ENCODE peak calls at places on chromosomes 16 and 17, in eight cellular contexts. Z, N, M, K, X, S, B and P are unnamed samples.

GRCh38 chr17:44010966-44011647 is 3.7 kb downstream of the TMEM101 start:
- DNase-seq in S (peak; percentile 73), B (peak; percentile 47), K (no peak), M (no peak), N (no peak), Z (no peak), X (no peak), P (no peak)

GRCh38 chr16:71412270-71413160 is 29.3 kb downstream of the TLE7 start:
- DNase-seq in X (peak; percentile 71), K (peak; percentile 54), M (peak; percentile 60), B (peak; percentile 39), N (peak; percentile 77), S (peak; percentile 78), Z (peak; percentile 72), P (peak; percentile 94)

GRCh38 chr16:48029768-48030167 is 126.0 kb downstream of the ABCC12 start:
- DNase-seq in K (no peak), S (no peak), M (no peak), B (no peak), Z (no peak), X (no peak), N (no peak), P (no peak)

GRCh38 chr17:1712271-1712670 is 2.1 kb upstream of the TLCD2 start:
- DNase-seq in N (no peak), Z (no peak), K (no peak), B (no peak), M (peak; percentile 39), X (no peak), S (no peak), P (no peak)

GRCh38 chr16:87812200-87812656 is 46.4 kb upstream of the KLHDC4 start:
- DNase-seq in B (no peak), M (no peak), S (no peak), N (no peak), X (no peak), Z (no peak), K (no peak), P (no peak)

GRCh38 chr16:85386467-85387170 is 226.5 kb upstream of the GSE1 start:
- DNase-seq in S (peak; percentile 29), K (no peak), N (no peak), M (peak; percentile 35), B (no peak), X (no peak), Z (no peak), P (no peak)

GRCh38 chr16:55655709-55656694 is at the start of gene SLC6A2:
- DNase-seq in B (peak; percentile 61), N (no peak), X (no peak), Z (no peak), M (peak; percentile 60), S (no peak), K (no peak), P (no peak)

GRCh38 chr16:4375717-4376116 is 4.1 kb downstream of the VASN start:
- DNase-seq in X (no peak), B (peak; percentile 37), N (no peak), K (no peak), S (no peak), M (peak; percentile 48), Z (no peak), P (no peak)

GRCh38 chr17:21358682-21359482 is 17.3 kb upstream of the KCNJ12 start:
- DNase-seq in B (peak; percentile 60), Z (peak; percentile 47), K (no peak), N (no peak), S (no peak), M (no peak), X (no peak), P (no peak)

GRCh38 chr17:77489898-77490265 is 349.1 kb downstream of the SEC14L1 start:
- DNase-seq in Z (no peak), S (peak; percentile 96), K (no peak), X (peak; percentile 62), M (peak; percentile 97), B (peak; percentile 95), N (no peak), P (no peak)

GRCh38 chr17:19004601-19005441 is at the start of gene FAM83G:
- DNase-seq in K (peak; percentile 72), M (peak; percentile 86), B (peak; percentile 78), X (peak; percentile 92), N (peak; percentile 87), S (peak; percentile 92), Z (peak; percentile 91), P (peak; percentile 70)

GRCh38 chr17:74877592-74878543 is 5.1 kb upstream of the FDXR start:
- DNase-seq in M (no peak), X (peak; percentile 88), K (no peak), S (no peak), N (no peak), Z (peak; percentile 94), B (no peak), P (peak; percentile 84)

GRCh38 chr17:33732116-33732515 is 439.0 kb upstream of the ASIC2 start:
- DNase-seq in N (peak; percentile 24), K (no peak), B (no peak), X (no peak), Z (no peak), M (no peak), S (no peak), P (peak; percentile 11)

GRCh38 chr17:14282700-14283099 is 18.2 kb upstream of the HS3ST3B1 start:
- DNase-seq in K (no peak), B (no peak), S (no peak), M (no peak), Z (no peak), N (no peak), X (no peak), P (no peak)